ENCODE peak calls at places on chromosome 14, in eight cellular contexts. One of them, this sample, is unnamed.

GRCh38 chr14:101917413-101918124 is 46.8 kb upstream of the DYNC1H1 start:
- DNase-seq in psoas muscle: no peak
- DNase-seq in PC-3: no peak
- DNase-seq in GM06990: no peak
- DNase-seq in thoracic aorta: no peak
- DNase-seq in NB4: no peak
- DNase-seq in GM12878: no peak
- DNase-seq in fibroblast of the aortic adventitia: no peak
- DNase-seq in this sample: no peak

GRCh38 chr14:23301969-23302289 is 730 bp downstream of the PPP1R3E start:
- DNase-seq in psoas muscle: no peak
- DNase-seq in PC-3: no peak
- DNase-seq in GM06990: no peak
- DNase-seq in thoracic aorta: no peak
- DNase-seq in NB4: no peak
- DNase-seq in GM12878: no peak
- DNase-seq in fibroblast of the aortic adventitia: no peak
- DNase-seq in this sample: no peak

GRCh38 chr14:52950410-52950897 is 396 bp downstream of the FERMT2 start:
- DNase-seq in psoas muscle: peak; percentile 65
- DNase-seq in PC-3: no peak
- DNase-seq in GM06990: peak; percentile 50
- DNase-seq in thoracic aorta: peak; percentile 26
- DNase-seq in NB4: peak; percentile 2
- DNase-seq in GM12878: no peak
- DNase-seq in fibroblast of the aortic adventitia: no peak
- DNase-seq in this sample: no peak

GRCh38 chr14:96824283-96824682 is 27.1 kb downstream of the VRK1 start:
- DNase-seq in psoas muscle: no peak
- DNase-seq in PC-3: peak; percentile 13
- DNase-seq in GM06990: no peak
- DNase-seq in thoracic aorta: no peak
- DNase-seq in NB4: no peak
- DNase-seq in GM12878: no peak
- DNase-seq in fibroblast of the aortic adventitia: peak; percentile 60
- DNase-seq in this sample: no peak

GRCh38 chr14:75726326-75726725 is 65.3 kb downstream of the TTLL5 start:
- DNase-seq in psoas muscle: no peak
- DNase-seq in PC-3: no peak
- DNase-seq in GM06990: no peak
- DNase-seq in thoracic aorta: no peak
- DNase-seq in NB4: no peak
- DNase-seq in GM12878: no peak
- DNase-seq in fibroblast of the aortic adventitia: no peak
- DNase-seq in this sample: no peak

GRCh38 chr14:53608369-53608768 is 348.3 kb downstream of the BMP4 start:
- DNase-seq in psoas muscle: no peak
- DNase-seq in PC-3: peak; percentile 88
- DNase-seq in GM06990: peak; percentile 35
- DNase-seq in thoracic aorta: no peak
- DNase-seq in NB4: no peak
- DNase-seq in GM12878: no peak
- DNase-seq in fibroblast of the aortic adventitia: no peak
- DNase-seq in this sample: no peak

GRCh38 chr14:53741379-53742225 is 215.0 kb downstream of the BMP4 start:
- DNase-seq in psoas muscle: no peak
- DNase-seq in PC-3: no peak
- DNase-seq in GM06990: no peak
- DNase-seq in thoracic aorta: no peak
- DNase-seq in NB4: no peak
- DNase-seq in GM12878: no peak
- DNase-seq in fibroblast of the aortic adventitia: no peak
- DNase-seq in this sample: no peak

GRCh38 chr14:55446833-55447232 is 6.4 kb upstream of the TBPL2 start:
- DNase-seq in psoas muscle: no peak
- DNase-seq in PC-3: peak; percentile 96
- DNase-seq in GM06990: no peak
- DNase-seq in thoracic aorta: no peak
- DNase-seq in NB4: no peak
- DNase-seq in GM12878: no peak
- DNase-seq in fibroblast of the aortic adventitia: peak; percentile 86
- DNase-seq in this sample: no peak

GRCh38 chr14:45902241-45902640 is 649.2 kb upstream of the MIS18BP1 start:
- DNase-seq in psoas muscle: no peak
- DNase-seq in PC-3: peak; percentile 48
- DNase-seq in GM06990: no peak
- DNase-seq in thoracic aorta: no peak
- DNase-seq in NB4: peak; percentile 1
- DNase-seq in GM12878: no peak
- DNase-seq in fibroblast of the aortic adventitia: no peak
- DNase-seq in this sample: no peak

GRCh38 chr14:69038449-69039286 is 59.6 kb upstream of the ACTN1 start:
- DNase-seq in psoas muscle: no peak
- DNase-seq in PC-3: no peak
- DNase-seq in GM06990: no peak
- DNase-seq in thoracic aorta: no peak
- DNase-seq in NB4: no peak
- DNase-seq in GM12878: no peak
- DNase-seq in fibroblast of the aortic adventitia: peak; percentile 77
- DNase-seq in this sample: no peak

GRCh38 chr14:93937519-93937918 is 10.4 kb downstream of the FAM181A start:
- DNase-seq in psoas muscle: peak; percentile 52
- DNase-seq in PC-3: peak; percentile 10
- DNase-seq in GM06990: no peak
- DNase-seq in thoracic aorta: no peak
- DNase-seq in NB4: no peak
- DNase-seq in GM12878: no peak
- DNase-seq in fibroblast of the aortic adventitia: no peak
- DNase-seq in this sample: no peak

GRCh38 chr14:93935213-93935612 is 8.1 kb downstream of the FAM181A start:
- DNase-seq in psoas muscle: no peak
- DNase-seq in PC-3: no peak
- DNase-seq in GM06990: no peak
- DNase-seq in thoracic aorta: no peak
- DNase-seq in NB4: no peak
- DNase-seq in GM12878: no peak
- DNase-seq in fibroblast of the aortic adventitia: no peak
- DNase-seq in this sample: no peak

GRCh38 chr14:93938766-93939303 is 11.7 kb downstream of the FAM181A start:
- DNase-seq in psoas muscle: no peak
- DNase-seq in PC-3: no peak
- DNase-seq in GM06990: no peak
- DNase-seq in thoracic aorta: no peak
- DNase-seq in NB4: no peak
- DNase-seq in GM12878: no peak
- DNase-seq in fibroblast of the aortic adventitia: no peak
- DNase-seq in this sample: no peak

GRCh38 chr14:93936245-93936644 is 9.1 kb downstream of the FAM181A start:
- DNase-seq in psoas muscle: no peak
- DNase-seq in PC-3: peak; percentile 58
- DNase-seq in GM06990: no peak
- DNase-seq in thoracic aorta: no peak
- DNase-seq in NB4: peak; percentile 58
- DNase-seq in GM12878: no peak
- DNase-seq in fibroblast of the aortic adventitia: no peak
- DNase-seq in this sample: no peak

GRCh38 chr14:93936926-93937325 is 9.8 kb downstream of the FAM181A start:
- DNase-seq in psoas muscle: no peak
- DNase-seq in PC-3: no peak
- DNase-seq in GM06990: no peak
- DNase-seq in thoracic aorta: no peak
- DNase-seq in NB4: no peak
- DNase-seq in GM12878: no peak
- DNase-seq in fibroblast of the aortic adventitia: no peak
- DNase-seq in this sample: no peak
- TF ChIP-seq CTCF in psoas muscle: no peak
- TF ChIP-seq CTCF in PC-3: no peak
- TF ChIP-seq CTCF in GM06990: no peak
- TF ChIP-seq CTCF in thoracic aorta: no peak
- TF ChIP-seq CTCF in NB4: no peak
- TF ChIP-seq CTCF in GM12878: no peak
- TF ChIP-seq CTCF in fibroblast of the aortic adventitia: no peak
- TF ChIP-seq CTCF in this sample: no peak

GRCh38 chr14:49972840-49973239 is 80.0 kb downstream of the ARF6 start:
- DNase-seq in psoas muscle: no peak
- DNase-seq in PC-3: peak; percentile 97
- DNase-seq in GM06990: no peak
- DNase-seq in thoracic aorta: no peak
- DNase-seq in NB4: no peak
- DNase-seq in GM12878: no peak
- DNase-seq in fibroblast of the aortic adventitia: peak; percentile 89
- DNase-seq in this sample: no peak

GRCh38 chr14:49970474-49971147 is 77.7 kb downstream of the ARF6 start:
- DNase-seq in psoas muscle: no peak
- DNase-seq in PC-3: no peak
- DNase-seq in GM06990: no peak
- DNase-seq in thoracic aorta: no peak
- DNase-seq in NB4: no peak
- DNase-seq in GM12878: no peak
- DNase-seq in fibroblast of the aortic adventitia: peak; percentile 95
- DNase-seq in this sample: no peak

GRCh38 chr14:49972199-49972671 is 79.4 kb downstream of the ARF6 start:
- DNase-seq in psoas muscle: no peak
- DNase-seq in PC-3: peak; percentile 90
- DNase-seq in GM06990: no peak
- DNase-seq in thoracic aorta: no peak
- DNase-seq in NB4: peak; percentile 10
- DNase-seq in GM12878: no peak
- DNase-seq in fibroblast of the aortic adventitia: peak; percentile 58
- DNase-seq in this sample: no peak

GRCh38 chr14:49969961-49970360 is 77.1 kb downstream of the ARF6 start:
- DNase-seq in psoas muscle: no peak
- DNase-seq in PC-3: no peak
- DNase-seq in GM06990: no peak
- DNase-seq in thoracic aorta: no peak
- DNase-seq in NB4: no peak
- DNase-seq in GM12878: no peak
- DNase-seq in fibroblast of the aortic adventitia: no peak
- DNase-seq in this sample: no peak

DNA sequence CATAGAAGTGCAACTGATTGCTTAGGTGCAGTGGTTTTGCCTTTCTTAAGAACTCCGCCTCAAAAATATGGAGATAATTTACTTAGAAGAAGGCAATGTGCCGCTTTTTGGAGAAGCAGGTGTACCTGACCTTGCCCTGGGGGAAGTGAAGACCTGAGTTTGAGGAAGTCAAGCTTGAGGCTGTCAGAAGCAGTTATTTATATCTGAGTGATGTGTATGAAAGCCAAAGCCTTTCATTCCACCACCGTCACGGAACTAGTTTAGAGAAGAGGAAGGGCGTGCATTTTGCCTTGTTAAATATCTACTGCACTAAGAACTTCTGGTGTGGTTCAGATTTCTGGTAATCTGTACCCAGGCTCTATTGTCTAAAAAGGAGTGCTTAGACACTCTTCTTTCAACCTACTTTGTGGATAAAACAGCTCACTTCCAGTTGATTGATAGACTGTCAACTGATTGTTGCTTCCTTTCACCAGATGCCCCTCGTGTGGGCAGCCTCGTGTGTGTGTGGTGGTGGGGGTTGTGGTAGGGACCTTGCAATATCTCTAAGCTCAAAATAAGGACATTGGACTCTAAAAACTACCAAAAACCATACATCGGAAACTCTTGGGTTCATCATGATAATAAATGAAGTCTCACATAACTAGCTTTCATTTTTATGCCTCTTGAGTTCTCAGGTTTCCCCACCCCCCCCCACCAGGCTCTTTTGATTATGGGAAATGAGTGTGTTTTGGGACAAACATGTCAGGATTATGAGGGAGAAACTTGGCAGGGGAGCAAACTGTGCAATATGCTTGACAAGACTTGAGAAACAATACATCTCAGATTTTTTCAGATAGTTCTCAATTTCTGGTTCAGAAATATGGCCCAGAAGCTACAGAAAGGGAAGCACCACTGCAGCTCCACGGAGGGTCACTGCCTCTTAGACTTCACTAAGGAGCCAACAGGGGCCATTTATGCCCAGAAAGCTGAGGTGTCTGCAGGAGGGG is 78.6 kb downstream of the ARF6 start:
- DNase-seq in psoas muscle: no peak
- DNase-seq in PC-3: peak; percentile 43
- DNase-seq in GM06990: peak; percentile 63
- DNase-seq in thoracic aorta: no peak
- DNase-seq in NB4: peak; percentile 42
- DNase-seq in GM12878: peak; percentile 89
- DNase-seq in fibroblast of the aortic adventitia: peak; percentile 64
- DNase-seq in this sample: peak; percentile 97
- H3K4me3 ChIP-seq in psoas muscle: peak overlapping the region; percentile 35
- H3K4me3 ChIP-seq in PC-3: peak overlapping the region; percentile 38
- H3K4me3 ChIP-seq in GM06990: peak overlapping the region; percentile 47
- H3K4me3 ChIP-seq in thoracic aorta: peak overlapping the region; percentile 36
- H3K4me3 ChIP-seq in NB4: no peak overlapping the region
- H3K4me3 ChIP-seq in GM12878: peak overlapping the region; percentile 49
- H3K4me3 ChIP-seq in fibroblast of the aortic adventitia: no peak overlapping the region
- H3K4me3 ChIP-seq in this sample: peak overlapping the region; percentile 38

GRCh38 chr14:59829941-59830734 is 40.4 kb downstream of the RTN1 start:
- DNase-seq in psoas muscle: no peak
- DNase-seq in PC-3: peak; percentile 44
- DNase-seq in GM06990: no peak
- DNase-seq in thoracic aorta: no peak
- DNase-seq in NB4: no peak
- DNase-seq in GM12878: no peak
- DNase-seq in fibroblast of the aortic adventitia: peak; percentile 58
- DNase-seq in this sample: no peak
- TF ChIP-seq CTCF in psoas muscle: no peak
- TF ChIP-seq CTCF in PC-3: no peak
- TF ChIP-seq CTCF in GM06990: no peak
- TF ChIP-seq CTCF in thoracic aorta: no peak
- TF ChIP-seq CTCF in NB4: no peak
- TF ChIP-seq CTCF in GM12878: no peak
- TF ChIP-seq CTCF in fibroblast of the aortic adventitia: peak; percentile 25
- TF ChIP-seq CTCF in this sample: no peak

DNA sequence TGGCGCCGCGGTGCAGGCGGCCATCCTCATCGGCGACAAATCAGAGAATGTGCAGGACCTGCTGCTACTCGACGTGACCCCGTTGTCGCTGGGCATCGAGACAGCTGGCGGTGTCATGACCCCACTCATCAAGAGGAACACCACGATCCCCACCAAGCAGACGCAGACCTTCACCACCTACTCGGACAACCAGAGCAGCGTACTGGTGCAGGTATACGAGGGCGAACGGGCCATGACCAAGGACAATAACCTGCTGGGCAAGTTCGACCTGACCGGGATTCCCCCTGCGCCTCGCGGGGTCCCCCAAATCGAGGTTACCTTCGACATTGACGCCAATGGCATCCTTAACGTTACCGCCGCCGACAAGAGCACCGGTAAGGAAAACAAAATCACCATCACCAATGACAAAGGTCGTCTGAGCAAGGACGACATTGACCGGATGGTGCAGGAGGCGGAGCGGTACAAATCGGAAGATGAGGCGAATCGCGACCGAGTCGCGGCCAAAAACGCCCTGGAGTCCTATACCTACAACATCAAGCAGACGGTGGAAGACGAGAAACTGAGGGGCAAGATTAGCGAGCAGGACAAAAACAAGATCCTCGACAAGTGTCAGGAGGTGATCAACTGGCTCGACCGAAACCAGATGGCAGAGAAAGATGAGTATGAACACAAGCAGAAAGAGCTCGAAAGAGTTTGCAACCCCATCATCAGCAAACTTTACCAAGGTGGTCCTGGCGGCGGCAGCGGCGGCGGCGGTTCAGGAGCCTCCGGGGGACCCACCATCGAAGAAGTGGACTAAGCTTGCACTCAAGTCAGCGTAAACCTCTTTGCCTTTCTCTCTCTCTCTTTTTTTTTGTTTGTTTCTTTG is 1.7 kb downstream of the HSPA2 start:
- DNase-seq in psoas muscle: no peak
- DNase-seq in PC-3: no peak
- DNase-seq in GM06990: peak; percentile 23
- DNase-seq in thoracic aorta: no peak
- DNase-seq in NB4: no peak
- DNase-seq in GM12878: no peak
- DNase-seq in fibroblast of the aortic adventitia: no peak
- DNase-seq in this sample: no peak
- H3K4me3 ChIP-seq in psoas muscle: peak overlapping the region; percentile 81
- H3K4me3 ChIP-seq in PC-3: no peak overlapping the region
- H3K4me3 ChIP-seq in GM06990: no peak overlapping the region
- H3K4me3 ChIP-seq in thoracic aorta: peak overlapping the region; percentile 70
- H3K4me3 ChIP-seq in NB4: no peak overlapping the region
- H3K4me3 ChIP-seq in GM12878: no peak overlapping the region
- H3K4me3 ChIP-seq in fibroblast of the aortic adventitia: no peak overlapping the region
- H3K4me3 ChIP-seq in this sample: no peak overlapping the region